ENCODE peak calls at places on chromosomes 6 and 20, in eight cellular contexts. N is GM13977, R is amygdala, F is fibroblast of lung, V is CD14-positive monocyte, B is T follicular helper cell, M is nucleus accumbens, T is activated T-cell treated with anti-CD3 and anti-CD28 coated beads for 1 hour. G is an unnamed sample.

GRCh38 chr20:39855799-39856198 is 833.2 kb downstream of the MAFB start:
- DNase-seq in M (no peak), B (no peak), R (no peak), V (no peak), F (peak; percentile 56), N (no peak), T (no peak), G (peak; percentile 94)

GRCh38 chr6:147906361-147906760 is 397.9 kb downstream of the SAMD5 start:
- DNase-seq in N (no peak), T (no peak), M (no peak), F (no peak), B (no peak), R (no peak), V (no peak), G (no peak)

GRCh38 chr6:27672113-27672799 is 199.4 kb upstream of the ZNF184 start:
- DNase-seq in M (no peak), N (no peak), V (no peak), R (no peak), B (no peak), T (no peak), F (peak; percentile 66), G (no peak)

GRCh38 chr6:136250686-136251008 is 536 bp upstream of the MTFR2 start:
- DNase-seq in V (no peak), M (no peak), R (no peak), N (no peak), T (no peak), F (no peak), B (no peak), G (no peak)

GRCh38 chr20:15578059-15578458 is 995.2 kb downstream of the KIF16B start:
- DNase-seq in N (no peak), M (no peak), R (no peak), B (no peak), V (no peak), T (no peak), F (no peak), G (no peak)

GRCh38 chr6:20001286-20001685 is 164.1 kb downstream of the ID4 start:
- DNase-seq in M (no peak), T (no peak), B (no peak), F (no peak), R (no peak), N (no peak), V (no peak), G (no peak)

GRCh38 chr6:35491558-35492541 is 5.0 kb downstream of the TEAD3 start:
- DNase-seq in M (no peak), B (no peak), T (no peak), N (no peak), V (no peak), R (no peak), F (peak; percentile 58), G (no peak)

GRCh38 chr20:618980-619379 is 8.9 kb upstream of the TCF15 start:
- DNase-seq in B (no peak), R (no peak), T (no peak), N (no peak), M (no peak), V (no peak), F (no peak), G (no peak)

GRCh38 chr20:63163596-63164560 is 52.1 kb downstream of the YTHDF1 start:
- DNase-seq in T (no peak), V (no peak), B (no peak), R (no peak), F (no peak), N (no peak), M (peak; percentile 65), G (no peak)

GRCh38 chr6:43456737-43457126 is 1.4 kb upstream of the DLK2 start:
- DNase-seq in R (no peak), M (no peak), N (no peak), T (no peak), V (no peak), B (no peak), F (no peak), G (no peak)

GRCh38 chr6:44921787-44922186 is 406.3 kb upstream of the RUNX2 start:
- DNase-seq in T (no peak), M (no peak), N (no peak), B (no peak), F (no peak), V (no peak), R (no peak), G (no peak)

GRCh38 chr6:33732385-33732784 is 14.3 kb downstream of the IP6K3 start:
- DNase-seq in M (no peak), F (no peak), N (no peak), B (no peak), T (no peak), R (no peak), V (no peak), G (no peak)

GRCh38 chr6:121504227-121504626 is 68.8 kb downstream of the GJA1 start:
- DNase-seq in V (no peak), R (no peak), B (no peak), F (peak; percentile 78), M (no peak), T (no peak), N (no peak), G (peak; percentile 57)

GRCh38 chr20:17503501-17504325 is 27.5 kb downstream of the BFSP1 start:
- DNase-seq in N (no peak), F (no peak), M (no peak), R (no peak), V (peak; percentile 28), B (no peak), T (no peak), G (no peak)

GRCh38 chr6:32337166-32337805 is 34.4 kb downstream of the TSBP1 start:
- DNase-seq in N (no peak), F (no peak), V (no peak), M (no peak), R (no peak), B (no peak), T (no peak), G (no peak)

GRCh38 chr20:64111841-64112641 is 4.7 kb upstream of the NPBWR2 start:
- DNase-seq in N (no peak), R (no peak), F (no peak), B (no peak), T (no peak), M (no peak), V (peak; percentile 33), G (no peak)

GRCh38 chr20:53706511-53707031 is 112.9 kb upstream of the ZNF217 start:
- DNase-seq in F (peak; percentile 28), V (no peak), M (no peak), R (no peak), N (peak; percentile 62), T (peak; percentile 9), B (no peak), G (peak; percentile 39)

GRCh38 chr6:447381-448165 is 56.0 kb downstream of the IRF4 start:
- DNase-seq in B (no peak), M (no peak), F (no peak), V (no peak), T (no peak), R (no peak), N (no peak), G (no peak)

GRCh38 chr6:53049389-53049788 is 15.8 kb upstream of the FBXO9 start:
- DNase-seq in T (no peak), V (no peak), R (no peak), F (no peak), M (no peak), N (no peak), B (no peak), G (no peak)

GRCh38 chr6:42781811-42782688 is at the start of gene BICRAL:
- DNase-seq in B (peak; percentile 64), R (no peak), N (peak; percentile 70), F (peak; percentile 90), V (peak; percentile 43), M (peak; percentile 59), T (peak; percentile 67), G (peak; percentile 89)

GRCh38 chr6:158391276-158391675 is 79.0 kb downstream of the TULP4 start:
- DNase-seq in V (no peak), N (no peak), F (no peak), T (no peak), M (no peak), B (no peak), R (no peak), G (no peak)

GRCh38 chr6:113997106-113997505 is 26.2 kb upstream of the HDAC2 start:
- DNase-seq in F (peak; percentile 84), R (no peak), T (no peak), N (no peak), V (no peak), M (no peak), B (no peak), G (peak; percentile 85)

GRCh38 chr20:5191829-5192569 is 65.2 kb downstream of the CDS2 start:
- DNase-seq in R (no peak), V (no peak), B (peak; percentile 9), T (no peak), M (peak; percentile 31), N (peak; percentile 82), F (peak; percentile 88), G (peak; percentile 79)

GRCh38 chr6:151391021-151391470 is 313 bp downstream of the ZBTB2 start:
- DNase-seq in M (peak; percentile 71), R (no peak), T (peak; percentile 73), N (peak; percentile 79), V (peak; percentile 56), F (peak; percentile 74), B (peak; percentile 82), G (no peak)

GRCh38 chr6:56246941-56247653 is at the start of gene COL21A1:
- DNase-seq in V (no peak), R (no peak), N (no peak), B (no peak), M (no peak), T (no peak), F (peak; percentile 45), G (no peak)

GRCh38 chr6:21080221-21080620 is 513.3 kb upstream of the SOX4 start:
- DNase-seq in V (no peak), M (no peak), F (no peak), N (no peak), T (no peak), R (no peak), B (no peak), G (peak; percentile 22)

GRCh38 chr6:392441-393390 is 1.2 kb downstream of the IRF4 start:
- DNase-seq in B (no peak), R (no peak), F (no peak), T (peak; percentile 29), V (peak; percentile 46), N (no peak), M (no peak), G (no peak)

GRCh38 chr6:100464910-100465700 is at the start of gene SIM1:
- DNase-seq in M (no peak), V (no peak), N (peak; percentile 83), R (no peak), T (no peak), B (no peak), F (peak; percentile 70), G (peak; percentile 83)

GRCh38 chr6:72654101-72654618 is 32.3 kb downstream of the KCNQ5 start:
- DNase-seq in R (no peak), V (no peak), M (no peak), F (no peak), N (peak; percentile 12), B (no peak), T (no peak), G (no peak)

GRCh38 chr20:63056236-63057132 is 49.7 kb upstream of the BHLHE23 start:
- DNase-seq in V (no peak), B (peak; percentile 12), N (peak; percentile 80), M (no peak), R (no peak), T (peak; percentile 38), F (no peak), G (peak; percentile 47)

GRCh38 chr20:61539706-61540360 is 287.8 kb downstream of the CDH4 start:
- DNase-seq in V (no peak), R (no peak), F (no peak), N (no peak), B (no peak), M (no peak), T (no peak), G (no peak)

GRCh38 chr20:24077145-24077544 is 88.6 kb upstream of the GGTLC1 start:
- DNase-seq in R (no peak), V (no peak), F (no peak), N (no peak), T (no peak), M (no peak), B (no peak), G (no peak)

GRCh38 chr20:20366896-20367680 is 816 bp upstream of the INSM1 start:
- DNase-seq in T (no peak), V (no peak), B (no peak), F (no peak), M (no peak), R (no peak), N (no peak), G (no peak)

GRCh38 chr20:20366551-20366895 is 1.4 kb upstream of the INSM1 start:
- DNase-seq in B (no peak), V (no peak), T (no peak), F (no peak), N (no peak), M (no peak), R (no peak), G (no peak)